ENCODE peak calls at places on chromosomes 12 and 14, in eight cellular contexts. R is pancreas; L is H9; C is WERI-Rb-1; I is astrocyte of the cerebellum; X is CD8-positive, alpha-beta T cell; S is stomach; G is left lung. K is an unnamed sample.

GRCh38 chr12:111067498-111067897 is 147.1 kb upstream of the MYL2 start:
- DNase-seq in R (no peak), L (no peak), C (no peak), I (no peak), X (no peak), S (peak), G (no peak), K (no peak)

GRCh38 chr12:17416748-17417147 is 673.2 kb downstream of the RERGL start:
- DNase-seq in R (no peak), L (no peak), C (no peak), I (no peak), X (no peak), S (no peak), G (peak), K (no peak)

GRCh38 chr14:55298423-55298822 is 27.2 kb downstream of the FBXO34 start:
- DNase-seq in R (no peak), L (no peak), C (no peak), I (no peak), X (no peak), S (no peak), G (peak), K (no peak)

GRCh38 chr12:54879579-54879978 is 25.3 kb downstream of the MUCL1 start:
- DNase-seq in R (no peak), L (no peak), C (no peak), I (no peak), X (no peak), S (no peak), G (no peak), K (no peak)

GRCh38 chr14:29805415-29806123 is 122.1 kb downstream of the PRKD1 start:
- DNase-seq in R (peak), L (no peak), C (no peak), I (peak), X (no peak), S (peak), G (peak), K (no peak)

GRCh38 chr14:22829661-22830328 is at the start of gene MRPL52:
- DNase-seq in R (peak), L (peak), C (peak), I (peak), X (peak), S (peak), G (peak), K (peak)

GRCh38 chr14:69014829-69015259 is 35.7 kb upstream of the ACTN1 start:
- DNase-seq in R (no peak), L (no peak), C (no peak), I (no peak), X (no peak), S (no peak), G (no peak), K (peak)

GRCh38 chr12:12979151-12979550 is 20.9 kb downstream of the HEBP1 start:
- DNase-seq in R (no peak), L (no peak), C (no peak), I (no peak), X (no peak), S (no peak), G (no peak), K (no peak)

GRCh38 chr12:95614384-95614982 is 63.2 kb upstream of the USP44 start:
- DNase-seq in R (no peak), L (no peak), C (no peak), I (no peak), X (no peak), S (no peak), G (no peak), K (no peak)

GRCh38 chr14:61866932-61867920 is 105.0 kb downstream of the SNAPC1 start:
- DNase-seq in R (no peak), L (no peak), C (no peak), I (no peak), X (no peak), S (no peak), G (no peak), K (no peak)

GRCh38 chr12:126663304-126664094 is 1598.3 kb downstream of the AACS start:
- DNase-seq in R (no peak), L (peak), C (peak), I (no peak), X (no peak), S (no peak), G (no peak), K (no peak)

GRCh38 chr12:53999596-54000104 is 311 bp upstream of the HOXC9 start:
- DNase-seq in R (no peak), L (no peak), C (peak), I (no peak), X (no peak), S (no peak), G (peak), K (no peak)

GRCh38 chr12:24777359-24777758 is 171.5 kb downstream of the BCAT1 start:
- DNase-seq in R (no peak), L (no peak), C (no peak), I (no peak), X (no peak), S (no peak), G (no peak), K (no peak)

GRCh38 chr14:24630872-24631477 is 3.0 kb downstream of the GZMB start:
- DNase-seq in R (peak), L (no peak), C (no peak), I (peak), X (no peak), S (peak), G (no peak), K (no peak)

GRCh38 chr14:37150414-37150813 is 22.0 kb downstream of the SLC25A21 start:
- DNase-seq in R (no peak), L (no peak), C (no peak), I (peak), X (no peak), S (no peak), G (no peak), K (no peak)

GRCh38 chr14:69673099-69673498 is 61.7 kb downstream of the SUSD6 start:
- DNase-seq in R (no peak), L (no peak), C (no peak), I (no peak), X (no peak), S (no peak), G (no peak), K (no peak)

GRCh38 chr12:51522696-51523095 is 68.3 kb upstream of the SCN8A start:
- DNase-seq in R (no peak), L (no peak), C (no peak), I (no peak), X (no peak), S (no peak), G (no peak), K (no peak)

GRCh38 chr12:51519755-51520154 is 71.3 kb upstream of the SCN8A start:
- DNase-seq in R (no peak), L (no peak), C (no peak), I (no peak), X (no peak), S (no peak), G (no peak), K (no peak)

GRCh38 chr12:51524386-51524901 is 66.6 kb upstream of the SCN8A start:
- DNase-seq in R (no peak), L (no peak), C (no peak), I (no peak), X (no peak), S (no peak), G (no peak), K (no peak)

GRCh38 chr12:51520576-51521325 is 70.3 kb upstream of the SCN8A start:
- DNase-seq in R (no peak), L (peak), C (peak), I (no peak), X (no peak), S (no peak), G (no peak), K (no peak)

DNA sequence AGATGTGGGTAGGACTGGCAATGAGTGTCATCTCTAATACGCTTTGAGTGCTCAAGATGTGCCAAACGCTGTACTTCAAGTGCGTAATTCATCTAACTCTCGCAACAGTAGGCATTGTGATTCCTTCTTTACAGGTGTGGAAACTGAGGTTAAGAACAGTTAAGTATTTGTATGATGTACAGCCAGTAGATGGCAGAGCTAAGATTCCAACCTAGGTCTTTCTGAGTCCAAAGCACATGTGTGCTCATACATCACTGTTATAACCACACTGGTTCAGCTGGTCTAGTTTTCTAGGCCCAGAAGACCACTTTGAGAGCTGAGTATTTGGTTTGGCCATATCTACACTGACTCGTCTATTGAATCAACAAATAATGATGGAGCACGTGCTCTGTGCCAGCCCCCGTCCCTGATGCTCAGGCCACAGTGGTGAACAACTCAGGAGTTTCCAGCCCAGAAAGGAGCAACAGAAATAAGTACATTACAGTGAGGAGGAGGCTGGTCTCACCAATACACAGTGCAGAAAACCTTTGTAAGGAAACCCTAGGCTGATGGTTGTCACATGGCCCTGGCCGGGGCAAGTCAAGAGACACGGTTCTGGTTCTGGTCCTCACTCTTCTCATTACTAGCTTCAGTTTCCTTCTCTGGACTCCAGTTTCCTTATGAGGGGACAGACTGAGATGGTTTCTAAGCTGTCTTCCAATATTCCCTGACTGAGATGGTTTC is 69.3 kb upstream of the SCN8A start:
- DNase-seq in R (no peak), L (no peak), C (no peak), I (no peak), X (no peak), S (no peak), G (no peak), K (no peak)
- TF ChIP-seq CTCF in R (no peak), L (peak), C (peak), I (peak), X (no peak), S (no peak), G (no peak), K (no peak)

GRCh38 chr12:84502907-84503787 is 409.5 kb downstream of the SLC6A15 start:
- DNase-seq in R (peak), L (peak), C (peak), I (peak), X (no peak), S (peak), G (no peak), K (no peak)
- TF ChIP-seq CTCF in R (peak), L (peak), C (peak), I (peak), X (no peak), S (no peak), G (peak), K (peak)

DNA sequence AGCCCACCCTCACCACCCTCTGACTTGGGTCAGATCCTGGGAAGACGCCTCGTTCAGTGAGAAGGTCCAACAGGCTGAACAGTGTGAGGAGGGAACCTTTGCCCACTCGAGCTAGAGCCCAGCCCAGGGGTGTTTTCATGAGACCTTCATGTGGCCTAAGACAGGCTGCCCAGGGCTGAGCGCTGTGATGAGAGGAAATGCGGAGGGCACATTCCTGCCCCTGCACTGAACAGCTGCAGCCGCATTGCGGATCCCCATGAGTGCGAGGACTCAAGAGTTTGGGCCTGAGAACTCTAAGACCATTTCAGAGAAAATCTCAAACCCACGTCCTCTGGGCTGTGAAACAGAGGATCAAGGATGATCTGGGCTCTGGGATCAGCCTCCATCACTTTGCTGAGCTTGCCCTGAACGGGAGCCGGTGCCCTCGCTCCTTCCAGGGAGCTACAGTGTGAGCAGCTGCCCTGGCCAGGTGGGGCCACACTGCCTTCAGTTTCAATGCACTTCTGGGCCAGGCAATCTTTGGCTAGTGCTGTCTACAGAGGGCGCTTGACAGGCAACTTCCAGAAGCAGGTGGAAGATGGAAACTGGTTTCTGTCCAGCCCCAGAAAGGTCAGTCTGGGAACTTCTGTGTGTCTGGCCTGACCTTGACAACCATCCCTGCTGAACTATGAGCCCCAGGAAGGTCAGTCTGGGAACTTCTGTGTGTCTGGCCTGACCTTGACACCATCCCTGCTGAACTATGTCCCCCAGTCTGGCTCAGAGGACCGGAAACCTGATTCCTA is 43.5 kb upstream of the P2RX7 start:
- DNase-seq in R (peak), L (peak), C (peak), I (no peak), X (no peak), S (peak), G (no peak), K (no peak)
- TF ChIP-seq CTCF in R (no peak), L (peak), C (peak), I (no peak), X (no peak), S (no peak), G (no peak), K (no peak)

GRCh38 chr14:64772394-64772950 is 68.2 kb downstream of the PLEKHG3 start:
- DNase-seq in R (no peak), L (peak), C (peak), I (no peak), X (no peak), S (no peak), G (no peak), K (no peak)
- TF ChIP-seq CTCF in R (no peak), L (peak), C (peak), I (no peak), X (no peak), S (no peak), G (no peak), K (no peak)

DNA sequence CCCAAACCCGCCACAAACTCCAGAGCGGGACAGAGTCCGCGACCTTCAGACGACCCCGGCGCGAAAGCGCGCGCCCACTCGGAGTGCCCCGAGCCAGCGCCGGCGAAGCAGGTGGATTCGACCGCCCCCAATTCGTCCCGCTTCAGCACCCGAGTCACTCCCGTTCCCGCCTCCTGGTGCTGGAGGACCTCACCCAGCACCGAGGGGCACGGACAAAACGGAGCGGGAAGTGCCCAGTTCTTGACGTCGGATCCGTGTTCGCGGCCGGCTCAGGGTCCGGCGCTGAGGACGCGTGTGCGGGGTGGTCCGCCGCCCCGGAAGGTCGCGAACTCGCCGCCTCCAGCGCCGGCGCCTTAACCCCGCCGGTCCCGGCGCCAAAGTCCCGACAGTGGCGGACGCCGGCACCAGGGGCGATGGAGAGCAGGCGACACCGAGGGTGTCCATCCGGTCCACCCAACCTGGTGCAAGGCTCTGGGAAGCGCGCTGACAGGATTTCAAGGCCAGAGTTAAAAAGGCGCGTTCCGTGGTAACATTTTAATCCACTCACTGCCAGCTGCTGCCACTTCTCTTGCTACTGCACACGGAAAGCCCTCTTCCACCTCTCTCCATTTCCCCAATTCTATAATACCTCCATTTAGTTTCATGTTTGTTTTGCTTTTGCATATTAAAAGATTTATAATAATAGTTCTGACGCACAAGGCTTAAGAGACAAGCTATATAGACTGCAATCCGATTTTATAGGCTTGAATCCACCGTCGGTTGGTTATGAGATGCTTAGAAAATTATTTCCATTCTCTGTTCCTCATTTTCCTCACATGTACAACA is 240.0 kb upstream of the CPNE8 start:
- DNase-seq in R (peak), L (peak), C (no peak), I (peak), X (no peak), S (peak), G (peak), K (no peak)
- TF ChIP-seq CTCF in R (peak), L (peak), C (no peak), I (peak), X (no peak), S (peak), G (peak), K (peak)